ENCODE peak calls at places on chromosomes 16 and 17, in five cellular contexts. O is A549, F is HepG2, L is K562, S is GM12878. N is an unnamed sample.

GRCh38 chr17:81002409-81003361 is 11.0 kb downstream of the CHMP6 start:
- DNase-seq in F (no peak), O (no peak), L (peak; percentile 84), S (no peak), N (peak; percentile 64)

GRCh38 chr16:47204736-47205499 is 61.2 kb upstream of the NETO2 start:
- DNase-seq in S (no peak), L (no peak), O (peak; percentile 5), F (no peak), N (no peak)

GRCh38 chr16:82038941-82039340 is 3.9 kb downstream of the HSD17B2 start:
- DNase-seq in L (no peak), S (no peak), O (no peak), F (no peak), N (no peak)

GRCh38 chr16:68287276-68288251 is 23.2 kb downstream of the SLC7A6OS start:
- DNase-seq in L (no peak), S (no peak), F (no peak), O (peak; percentile 27), N (peak; percentile 89)

GRCh38 chr17:48540213-48540612 is 4.7 kb downstream of the HOXB2 start:
- DNase-seq in L (no peak), F (no peak), S (no peak), O (no peak), N (no peak)

GRCh38 chr17:4968916-4969550 is 1.4 kb upstream of the SPAG7 start:
- DNase-seq in F (no peak), S (no peak), L (no peak), O (peak; percentile 49), N (peak; percentile 38)

GRCh38 chr17:9410737-9411136 is 164.9 kb downstream of the STX8 start:
- DNase-seq in L (no peak), O (no peak), S (no peak), F (no peak), N (no peak)

GRCh38 chr17:65278050-65278819 is 141.1 kb downstream of the RGS9 start:
- DNase-seq in S (no peak), O (peak; percentile 73), L (peak; percentile 70), F (peak; percentile 70), N (peak; percentile 58)

GRCh38 chr17:12024332-12024731 is 3.7 kb downstream of the MAP2K4 start:
- DNase-seq in S (no peak), F (peak; percentile 77), L (no peak), O (peak; percentile 77), N (no peak)

GRCh38 chr16:65268331-65268730 is 146.5 kb upstream of the CDH11 start:
- DNase-seq in S (no peak), F (no peak), O (no peak), L (no peak), N (peak; percentile 12)

GRCh38 chr16:5615868-5616642 is 518.5 kb upstream of the EEF2KMT start:
- DNase-seq in L (peak; percentile 86), F (peak; percentile 35), O (peak; percentile 58), S (no peak), N (no peak)

GRCh38 chr16:11218324-11218962 is 37.6 kb downstream of the SOCS1 start:
- DNase-seq in L (no peak), O (peak; percentile 38), F (no peak), S (no peak), N (no peak)

GRCh38 chr16:52561910-52562741 is 15.2 kb upstream of the TOX3 start:
- DNase-seq in F (peak; percentile 54), O (peak; percentile 47), L (no peak), S (no peak), N (no peak)

DNA sequence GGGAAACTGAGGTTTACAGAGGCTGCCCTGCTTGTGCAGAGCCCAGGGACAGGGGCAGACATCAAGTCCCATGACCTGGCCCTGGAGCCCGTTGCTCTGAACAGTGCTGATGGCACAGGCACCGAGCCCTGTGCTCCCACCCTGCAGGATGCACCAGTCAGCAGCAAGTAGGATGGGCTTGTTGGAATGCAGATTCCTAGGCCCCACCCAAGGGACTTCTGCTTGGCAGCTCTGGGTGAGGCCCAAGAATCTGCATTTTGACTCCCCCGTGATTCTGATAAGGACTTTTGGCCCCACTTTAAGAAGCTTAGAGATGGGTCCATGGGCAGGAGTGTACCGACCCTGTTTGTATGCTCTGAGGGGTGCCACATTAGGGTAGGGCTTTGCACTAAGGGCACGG is 23.3 kb downstream of the LASP1 start:
- DNase-seq in L (no peak), F (no peak), O (no peak), S (no peak), N (no peak)
- H3K27ac ChIP-seq in L (no peak overlapping the region), F (no peak overlapping the region), O (peak overlapping the region; percentile 42), S (no peak overlapping the region), N (no peak overlapping the region)

DNA sequence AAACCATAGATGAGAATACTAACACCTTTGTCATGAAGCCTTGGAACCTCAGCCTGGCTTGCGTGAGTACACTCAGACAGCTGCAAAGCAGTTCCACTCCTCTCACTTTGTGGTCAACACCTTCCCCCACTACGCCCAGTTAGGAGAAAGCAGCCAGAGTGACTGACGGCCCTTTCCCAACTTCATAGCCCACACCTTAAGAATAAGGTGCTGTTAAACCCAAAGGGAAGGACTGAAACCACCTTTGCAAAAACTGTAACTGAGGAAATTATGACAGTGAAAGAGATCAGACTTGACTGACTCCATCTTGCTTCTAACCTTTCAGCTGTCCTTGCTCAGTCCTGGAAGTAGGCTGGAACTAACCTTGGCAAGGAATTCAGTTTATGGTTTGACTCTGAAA is 13.7 kb downstream of the N4BP1 start:
- DNase-seq in L (no peak), O (no peak), S (no peak), F (no peak), N (no peak)
- TF ChIP-seq MYC in L (no peak), O (no peak), S (no peak), F (no peak), N (no peak)

GRCh38 chr17:31089461-31089860 is 5.3 kb upstream of the NF1 start:
- DNase-seq in S (no peak), O (no peak), F (no peak), L (no peak), N (no peak)

GRCh38 chr17:31094600-31095238 is at the start of gene NF1:
- DNase-seq in L (peak; percentile 98), O (peak; percentile 96), S (peak; percentile 63), F (peak; percentile 93), N (peak; percentile 93)

GRCh38 chr17:31093866-31094599 is 744 bp upstream of the NF1 start:
- DNase-seq in O (no peak), L (no peak), F (peak; percentile 63), S (no peak), N (peak; percentile 22)

GRCh38 chr17:31095239-31096105 is 695 bp downstream of the NF1 start:
- DNase-seq in L (peak; percentile 34), O (peak; percentile 77), S (no peak), F (peak; percentile 7), N (peak; percentile 47)

GRCh38 chr17:31092475-31093064 is 2.2 kb upstream of the NF1 start:
- DNase-seq in L (no peak), F (no peak), S (no peak), O (peak; percentile 23), N (no peak)
- H3K27ac ChIP-seq in L (no peak overlapping the region), F (no peak overlapping the region), S (no peak overlapping the region), O (peak overlapping the region; percentile 25), N (no peak overlapping the region)

GRCh38 chr16:727291-727977 is 528 bp downstream of the HAGHL start:
- DNase-seq in F (no peak), O (no peak), L (peak; percentile 48), S (no peak), N (no peak)
- TF ChIP-seq MYC in F (no peak), O (no peak), L (peak; percentile 82), S (no peak), N (no peak)

DNA sequence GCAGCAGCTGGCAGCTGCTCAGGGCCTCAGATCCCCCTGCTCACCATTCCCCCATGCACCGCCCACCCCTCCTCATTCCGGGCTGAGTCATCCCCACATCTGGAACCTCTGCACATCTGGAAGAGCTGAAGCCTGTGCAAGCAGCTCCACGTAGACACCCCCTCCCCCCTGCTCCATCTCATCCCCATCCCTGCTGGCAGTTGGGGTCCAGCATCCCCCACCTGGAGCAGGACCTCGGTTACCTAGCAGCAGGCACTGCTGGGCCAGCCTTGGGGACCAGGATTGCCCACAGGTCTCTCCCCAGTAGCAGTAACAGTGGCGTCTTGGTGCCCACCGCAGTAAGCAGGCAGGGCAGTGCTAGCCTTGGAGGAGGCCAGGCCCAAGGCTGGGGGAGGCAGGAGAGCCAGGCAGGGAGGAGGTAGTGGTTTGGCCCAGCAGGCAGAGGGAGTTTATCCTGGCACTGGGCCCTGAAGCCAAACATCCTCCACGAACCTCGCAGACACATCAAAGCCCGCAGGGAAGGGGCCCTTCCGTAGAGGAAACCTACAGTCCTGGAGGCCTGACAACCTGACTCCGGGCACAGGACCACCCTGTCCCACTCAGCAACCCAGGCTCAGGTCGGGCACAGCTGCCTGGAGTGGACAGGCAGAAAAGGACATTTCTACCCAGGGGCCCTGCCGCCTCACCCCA is 7.7 kb upstream of the TMEM92 start:
- DNase-seq in O (peak; percentile 47), L (peak; percentile 9), F (peak; percentile 53), S (no peak), N (peak; percentile 59)
- H3K27ac ChIP-seq in O (peak overlapping the region; percentile 82), L (no peak overlapping the region), F (no peak overlapping the region), S (no peak overlapping the region), N (no peak overlapping the region)

DNA sequence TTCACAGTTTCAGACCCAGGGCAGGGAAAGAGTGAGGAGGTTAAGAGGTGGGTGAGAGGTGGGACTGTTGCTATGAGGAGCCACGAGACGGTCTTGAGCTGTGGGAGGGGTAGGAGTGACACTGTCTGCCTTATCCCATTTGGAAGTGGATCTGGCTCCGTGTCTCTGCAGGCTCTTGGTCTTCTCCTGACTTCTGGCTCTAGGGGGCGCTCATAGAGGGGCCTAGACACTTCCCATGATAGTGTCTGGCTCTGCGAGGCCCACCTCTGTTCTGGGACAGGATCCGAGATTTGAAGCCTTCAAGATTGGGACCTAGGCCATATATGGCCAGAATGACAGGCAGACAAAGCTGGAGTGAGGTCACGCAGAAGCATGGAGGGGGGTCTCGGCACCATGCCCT is 204.5 kb downstream of the GSG1L start:
- DNase-seq in S (no peak), O (peak; percentile 17), L (no peak), F (peak; percentile 11), N (no peak)
- TF ChIP-seq MYC in S (no peak), O (no peak), L (no peak), F (no peak), N (no peak)

GRCh38 chr16:24992696-24993095 is 22.5 kb downstream of the ARHGAP17 start:
- DNase-seq in O (no peak), S (no peak), F (no peak), L (no peak), N (no peak)
- H3K27ac ChIP-seq in O (no peak overlapping the region), S (no peak overlapping the region), F (peak overlapping the region; percentile 82), L (no peak overlapping the region), N (no peak overlapping the region)